ENCODE peak calls at places on chromosomes 12 and 14, in five cellular contexts. One of them, this sample, is unnamed. For H3K4me1, the result is how much of the 10 kb centered on the place peaks cover.

GRCh38 chr14:100416921-100417451 is 93.8 kb downstream of the SLC25A47 start:
- DNase-seq in ascending aorta: no peak
- DNase-seq in endothelial cell of umbilical vein: no peak
- DNase-seq in body of pancreas: no peak
- DNase-seq in left ventricle myocardium inferior: no peak
- DNase-seq in this sample: no peak

GRCh38 chr14:67357583-67358354 is 1.8 kb downstream of the ATP6V1D start:
- DNase-seq in ascending aorta: no peak
- DNase-seq in body of pancreas: no peak
- DNase-seq in left ventricle myocardium inferior: no peak
- DNase-seq in endothelial cell of umbilical vein: no peak
- DNase-seq in this sample: no peak

GRCh38 chr12:109461846-109462766 is 15.0 kb downstream of the KCTD10 start:
- DNase-seq in ascending aorta: peak
- DNase-seq in endothelial cell of umbilical vein: peak
- DNase-seq in left ventricle myocardium inferior: peak
- DNase-seq in body of pancreas: peak
- DNase-seq in this sample: peak

GRCh38 chr12:27614386-27614785 is 81.9 kb upstream of the REP15 start:
- DNase-seq in endothelial cell of umbilical vein: no peak
- DNase-seq in left ventricle myocardium inferior: no peak
- DNase-seq in body of pancreas: no peak
- DNase-seq in ascending aorta: no peak
- DNase-seq in this sample: no peak

GRCh38 chr14:96275182-96276112 is 19.4 kb downstream of the BDKRB1 start:
- DNase-seq in left ventricle myocardium inferior: peak
- DNase-seq in body of pancreas: peak
- DNase-seq in ascending aorta: peak
- DNase-seq in endothelial cell of umbilical vein: peak
- DNase-seq in this sample: peak

GRCh38 chr12:41188058-41188840 is at the start of gene PDZRN4:
- DNase-seq in body of pancreas: no peak
- DNase-seq in ascending aorta: peak
- DNase-seq in left ventricle myocardium inferior: no peak
- DNase-seq in endothelial cell of umbilical vein: peak
- DNase-seq in this sample: peak

GRCh38 chr14:66746316-66747006 is 238.5 kb downstream of the GPHN start:
- DNase-seq in ascending aorta: no peak
- DNase-seq in body of pancreas: peak
- DNase-seq in left ventricle myocardium inferior: no peak
- DNase-seq in endothelial cell of umbilical vein: peak
- DNase-seq in this sample: peak

GRCh38 chr12:53196486-53196885 is 10.6 kb downstream of the ITGB7 start:
- DNase-seq in ascending aorta: no peak
- DNase-seq in endothelial cell of umbilical vein: no peak
- DNase-seq in left ventricle myocardium inferior: no peak
- DNase-seq in body of pancreas: no peak
- DNase-seq in this sample: no peak

GRCh38 chr12:59660921-59661597 is 65.2 kb downstream of the SLC16A7 start:
- DNase-seq in ascending aorta: no peak
- DNase-seq in endothelial cell of umbilical vein: no peak
- DNase-seq in body of pancreas: no peak
- DNase-seq in left ventricle myocardium inferior: no peak
- DNase-seq in this sample: no peak

GRCh38 chr14:28294834-28295440 is 471.6 kb upstream of the FOXG1 start:
- DNase-seq in ascending aorta: no peak
- DNase-seq in endothelial cell of umbilical vein: peak
- DNase-seq in body of pancreas: no peak
- DNase-seq in left ventricle myocardium inferior: no peak
- DNase-seq in this sample: no peak

GRCh38 chr14:60845523-60845922 is 111.0 kb downstream of the MNAT1 start:
- DNase-seq in ascending aorta: no peak
- DNase-seq in endothelial cell of umbilical vein: no peak
- DNase-seq in left ventricle myocardium inferior: no peak
- DNase-seq in body of pancreas: no peak
- DNase-seq in this sample: no peak

GRCh38 chr14:79056879-79057278 is 886.7 kb downstream of the NRXN3 start:
- DNase-seq in left ventricle myocardium inferior: no peak
- DNase-seq in ascending aorta: no peak
- DNase-seq in body of pancreas: no peak
- DNase-seq in endothelial cell of umbilical vein: no peak
- DNase-seq in this sample: no peak

GRCh38 chr14:60058087-60058486 is 33.6 kb upstream of the PCNX4 start:
- DNase-seq in left ventricle myocardium inferior: no peak
- DNase-seq in body of pancreas: no peak
- DNase-seq in ascending aorta: no peak
- DNase-seq in endothelial cell of umbilical vein: no peak
- DNase-seq in this sample: no peak

GRCh38 chr12:100668939-100669536 is 95.6 kb downstream of the GAS2L3 start:
- DNase-seq in ascending aorta: no peak
- DNase-seq in left ventricle myocardium inferior: peak
- DNase-seq in endothelial cell of umbilical vein: peak
- DNase-seq in body of pancreas: peak
- DNase-seq in this sample: peak

GRCh38 chr12:6946920-6947374 is 3.1 kb downstream of the C12orf57 start:
- DNase-seq in body of pancreas: no peak
- DNase-seq in left ventricle myocardium inferior: peak
- DNase-seq in endothelial cell of umbilical vein: no peak
- DNase-seq in ascending aorta: no peak
- DNase-seq in this sample: no peak

GRCh38 chr12:6944381-6945186 is 762 bp downstream of the C12orf57 start:
- DNase-seq in ascending aorta: peak
- DNase-seq in body of pancreas: peak
- DNase-seq in left ventricle myocardium inferior: peak
- DNase-seq in endothelial cell of umbilical vein: peak
- DNase-seq in this sample: peak

GRCh38 chr12:6943719-6944380 is at the start of the genes C12orf57 and RNU7-1:
- DNase-seq in endothelial cell of umbilical vein: peak
- DNase-seq in left ventricle myocardium inferior: peak
- DNase-seq in ascending aorta: peak
- DNase-seq in body of pancreas: peak
- DNase-seq in this sample: peak

GRCh38 chr12:6946033-6946919 is 2.5 kb downstream of the C12orf57 start:
- DNase-seq in ascending aorta: peak
- DNase-seq in endothelial cell of umbilical vein: no peak
- DNase-seq in left ventricle myocardium inferior: no peak
- DNase-seq in body of pancreas: peak
- DNase-seq in this sample: peak

GRCh38 chr12:6945613-6946012 is 1.8 kb downstream of the C12orf57 start:
- DNase-seq in endothelial cell of umbilical vein: no peak
- DNase-seq in ascending aorta: no peak
- DNase-seq in body of pancreas: no peak
- DNase-seq in left ventricle myocardium inferior: no peak
- DNase-seq in this sample: peak
- H3K4me3 ChIP-seq in endothelial cell of umbilical vein: no peak
- H3K4me3 ChIP-seq in ascending aorta: peak
- H3K4me3 ChIP-seq in body of pancreas: no peak
- H3K4me3 ChIP-seq in left ventricle myocardium inferior: peak
- H3K4me3 ChIP-seq in this sample: no peak

GRCh38 chr14:101519090-101519489 is 42.2 kb upstream of the DIO3 start:
- DNase-seq in body of pancreas: no peak
- DNase-seq in endothelial cell of umbilical vein: no peak
- DNase-seq in left ventricle myocardium inferior: no peak
- DNase-seq in ascending aorta: no peak
- DNase-seq in this sample: no peak
- H3K4me1 ChIP-seq in body of pancreas: under half
- H3K4me1 ChIP-seq in endothelial cell of umbilical vein: under half
- H3K4me1 ChIP-seq in left ventricle myocardium inferior: under half
- H3K4me1 ChIP-seq in ascending aorta: under half
- H3K4me1 ChIP-seq in this sample: under half

GRCh38 chr12:124650912-124651311 is 83.5 kb upstream of the NCOR2 start:
- DNase-seq in left ventricle myocardium inferior: no peak
- DNase-seq in body of pancreas: no peak
- DNase-seq in ascending aorta: no peak
- DNase-seq in endothelial cell of umbilical vein: no peak
- DNase-seq in this sample: no peak

GRCh38 chr12:124648710-124649384 is 81.4 kb upstream of the NCOR2 start:
- DNase-seq in ascending aorta: no peak
- DNase-seq in left ventricle myocardium inferior: no peak
- DNase-seq in body of pancreas: no peak
- DNase-seq in endothelial cell of umbilical vein: no peak
- DNase-seq in this sample: no peak

GRCh38 chr12:124645530-124646244 is 78.3 kb upstream of the NCOR2 start:
- DNase-seq in left ventricle myocardium inferior: no peak
- DNase-seq in body of pancreas: no peak
- DNase-seq in endothelial cell of umbilical vein: no peak
- DNase-seq in ascending aorta: no peak
- DNase-seq in this sample: no peak

GRCh38 chr12:124647316-124647715 is 79.9 kb upstream of the NCOR2 start:
- DNase-seq in endothelial cell of umbilical vein: no peak
- DNase-seq in left ventricle myocardium inferior: no peak
- DNase-seq in body of pancreas: no peak
- DNase-seq in ascending aorta: no peak
- DNase-seq in this sample: no peak

DNA sequence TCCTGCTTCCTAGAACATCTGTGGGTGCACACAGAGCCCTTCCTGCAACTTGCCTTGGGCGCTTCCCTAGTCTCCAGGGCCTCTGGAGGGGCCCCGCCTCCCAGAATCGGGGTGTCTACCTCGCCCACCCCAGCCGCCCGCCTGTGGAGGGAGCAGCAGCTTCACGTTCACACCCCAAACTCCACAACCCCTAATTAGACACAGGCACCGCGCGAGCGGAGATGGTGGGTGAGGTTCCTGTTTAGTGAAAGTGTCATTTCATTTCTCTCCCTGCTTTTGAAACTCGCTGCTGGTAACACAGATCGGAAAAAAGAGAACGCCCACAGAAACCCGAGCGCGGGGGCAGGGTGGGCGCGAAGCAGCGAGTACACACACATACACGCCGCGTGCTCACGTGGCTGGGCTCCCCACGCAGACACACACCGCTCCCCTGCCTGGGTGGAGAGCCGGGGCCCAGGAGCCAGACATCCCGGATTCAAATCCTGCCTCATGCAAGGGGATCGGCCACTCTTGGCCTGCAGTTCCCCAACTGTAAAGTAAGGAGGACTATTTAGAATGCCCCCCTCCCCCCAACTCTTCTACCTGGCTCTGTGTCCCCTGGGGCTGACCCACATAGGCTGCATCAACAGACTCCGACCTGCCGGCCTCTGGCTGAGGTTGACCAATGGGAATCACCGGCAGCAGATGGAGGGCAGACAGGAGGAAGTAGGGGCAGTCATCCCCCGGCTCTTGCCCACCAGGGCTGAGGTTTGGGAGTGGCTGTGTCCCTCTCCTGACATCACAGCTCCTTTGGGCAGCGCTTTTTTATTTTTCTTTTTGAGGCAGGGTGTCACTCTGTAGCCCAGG is 79.2 kb upstream of the NCOR2 start:
- DNase-seq in body of pancreas: no peak
- DNase-seq in ascending aorta: no peak
- DNase-seq in endothelial cell of umbilical vein: no peak
- DNase-seq in left ventricle myocardium inferior: no peak
- DNase-seq in this sample: no peak
- TF ChIP-seq CTCF in body of pancreas: no peak
- TF ChIP-seq CTCF in ascending aorta: no peak
- TF ChIP-seq CTCF in endothelial cell of umbilical vein: no peak
- TF ChIP-seq CTCF in left ventricle myocardium inferior: no peak
- TF ChIP-seq CTCF in this sample: no peak

GRCh38 chr12:13195848-13196301 is 651 bp upstream of the EMP1 start:
- DNase-seq in left ventricle myocardium inferior: no peak
- DNase-seq in ascending aorta: no peak
- DNase-seq in endothelial cell of umbilical vein: no peak
- DNase-seq in body of pancreas: no peak
- DNase-seq in this sample: no peak

GRCh38 chr12:13195244-13195643 is 1.3 kb upstream of the EMP1 start:
- DNase-seq in left ventricle myocardium inferior: no peak
- DNase-seq in body of pancreas: no peak
- DNase-seq in ascending aorta: no peak
- DNase-seq in endothelial cell of umbilical vein: no peak
- DNase-seq in this sample: no peak

GRCh38 chr12:13197526-13198141 is 1.1 kb downstream of the EMP1 start:
- DNase-seq in endothelial cell of umbilical vein: no peak
- DNase-seq in left ventricle myocardium inferior: peak
- DNase-seq in body of pancreas: peak
- DNase-seq in ascending aorta: no peak
- DNase-seq in this sample: peak

GRCh38 chr12:13194462-13195110 is 1.9 kb upstream of the EMP1 start:
- DNase-seq in ascending aorta: no peak
- DNase-seq in body of pancreas: no peak
- DNase-seq in endothelial cell of umbilical vein: no peak
- DNase-seq in left ventricle myocardium inferior: no peak
- DNase-seq in this sample: no peak

GRCh38 chr12:13196302-13196921 is at the start of gene EMP1:
- DNase-seq in ascending aorta: peak
- DNase-seq in body of pancreas: peak
- DNase-seq in endothelial cell of umbilical vein: peak
- DNase-seq in left ventricle myocardium inferior: peak
- DNase-seq in this sample: peak
- H3K4me3 ChIP-seq in ascending aorta: peak
- H3K4me3 ChIP-seq in body of pancreas: no peak
- H3K4me3 ChIP-seq in endothelial cell of umbilical vein: peak
- H3K4me3 ChIP-seq in left ventricle myocardium inferior: peak
- H3K4me3 ChIP-seq in this sample: peak

GRCh38 chr14:68968721-68969120 is 10.4 kb downstream of the ACTN1 start:
- DNase-seq in left ventricle myocardium inferior: no peak
- DNase-seq in ascending aorta: no peak
- DNase-seq in endothelial cell of umbilical vein: no peak
- DNase-seq in body of pancreas: no peak
- DNase-seq in this sample: no peak
- H3K4me1 ChIP-seq in left ventricle myocardium inferior: half or more
- H3K4me1 ChIP-seq in ascending aorta: half or more
- H3K4me1 ChIP-seq in endothelial cell of umbilical vein: half or more
- H3K4me1 ChIP-seq in body of pancreas: half or more
- H3K4me1 ChIP-seq in this sample: half or more

GRCh38 chr12:5910790-5911548 is 34.1 kb downstream of the ANO2 start:
- DNase-seq in body of pancreas: no peak
- DNase-seq in ascending aorta: no peak
- DNase-seq in endothelial cell of umbilical vein: no peak
- DNase-seq in left ventricle myocardium inferior: no peak
- DNase-seq in this sample: no peak

GRCh38 chr12:5915511-5915910 is 29.5 kb downstream of the ANO2 start:
- DNase-seq in body of pancreas: no peak
- DNase-seq in ascending aorta: no peak
- DNase-seq in endothelial cell of umbilical vein: no peak
- DNase-seq in left ventricle myocardium inferior: no peak
- DNase-seq in this sample: no peak

GRCh38 chr12:5914387-5915149 is 30.5 kb downstream of the ANO2 start:
- DNase-seq in ascending aorta: no peak
- DNase-seq in left ventricle myocardium inferior: no peak
- DNase-seq in body of pancreas: no peak
- DNase-seq in endothelial cell of umbilical vein: no peak
- DNase-seq in this sample: no peak

GRCh38 chr12:5912011-5912410 is 33.0 kb downstream of the ANO2 start:
- DNase-seq in left ventricle myocardium inferior: no peak
- DNase-seq in ascending aorta: no peak
- DNase-seq in body of pancreas: no peak
- DNase-seq in endothelial cell of umbilical vein: no peak
- DNase-seq in this sample: no peak

GRCh38 chr12:5912437-5913334 is 32.4 kb downstream of the ANO2 start:
- DNase-seq in ascending aorta: no peak
- DNase-seq in endothelial cell of umbilical vein: no peak
- DNase-seq in left ventricle myocardium inferior: no peak
- DNase-seq in body of pancreas: no peak
- DNase-seq in this sample: no peak
- TF ChIP-seq CTCF in ascending aorta: no peak
- TF ChIP-seq CTCF in endothelial cell of umbilical vein: peak
- TF ChIP-seq CTCF in left ventricle myocardium inferior: no peak
- TF ChIP-seq CTCF in body of pancreas: no peak
- TF ChIP-seq CTCF in this sample: no peak

GRCh38 chr14:85595981-85596380 is 66.0 kb downstream of the FLRT2 start:
- DNase-seq in ascending aorta: no peak
- DNase-seq in body of pancreas: no peak
- DNase-seq in endothelial cell of umbilical vein: no peak
- DNase-seq in left ventricle myocardium inferior: no peak
- DNase-seq in this sample: no peak
- H3K4me3 ChIP-seq in ascending aorta: no peak
- H3K4me3 ChIP-seq in body of pancreas: no peak
- H3K4me3 ChIP-seq in endothelial cell of umbilical vein: no peak
- H3K4me3 ChIP-seq in left ventricle myocardium inferior: no peak
- H3K4me3 ChIP-seq in this sample: no peak